ENCODE peak calls at places on chromosomes 11 and 22, in seven cellular contexts. B, D, H, U, X, N and I are unnamed samples.

GRCh38 chr11:66639066-66639813 is 737 bp downstream of the RBM4 start:
- ATAC-seq in X (no peak), D (peak), N (no peak), U (peak), H (no peak), B (peak), I (no peak)

GRCh38 chr22:41909290-41910049 is 5.4 kb downstream of the SHISA8 start:
- ATAC-seq in D (peak), N (peak), B (no peak), H (no peak), X (peak), U (no peak), I (no peak)

GRCh38 chr22:39350803-39351688 is 1.3 kb downstream of the SYNGR1 start:
- ATAC-seq in D (peak), N (no peak), H (no peak), X (no peak), U (no peak), B (no peak), I (no peak)

GRCh38 chr22:22486132-22486899 is 22.2 kb downstream of the ZNF280B start:
- ATAC-seq in D (no peak), H (no peak), B (no peak), X (no peak), U (no peak), N (no peak), I (no peak)

GRCh38 chr11:70717961-70718595 is 319.7 kb downstream of the CTTN start:
- ATAC-seq in N (no peak), H (no peak), U (no peak), D (no peak), B (no peak), X (no peak), I (no peak)

GRCh38 chr22:40660725-40661124 is 18.6 kb upstream of the MCHR1 start:
- ATAC-seq in B (no peak), H (no peak), U (no peak), D (peak), X (no peak), N (no peak), I (no peak)

GRCh38 chr11:75246006-75246672 is 5.6 kb downstream of the TPBGL start:
- ATAC-seq in U (no peak), B (no peak), H (no peak), N (no peak), D (no peak), X (no peak), I (no peak)

GRCh38 chr22:27685515-27685914 is 116.0 kb downstream of the MN1 start:
- ATAC-seq in D (no peak), H (no peak), U (no peak), N (no peak), X (no peak), B (no peak), I (no peak)

GRCh38 chr11:76806608-76807205 is 23.6 kb downstream of the TSKU start:
- ATAC-seq in D (no peak), B (peak), X (no peak), U (no peak), N (peak), H (peak), I (no peak)

GRCh38 chr11:40387240-40387980 is 1072.0 kb downstream of the LRRC4C start:
- ATAC-seq in D (no peak), B (no peak), X (no peak), N (peak), U (no peak), H (no peak), I (no peak)

GRCh38 chr11:40391679-40392078 is 1067.8 kb downstream of the LRRC4C start:
- ATAC-seq in H (no peak), N (no peak), X (no peak), B (no peak), D (no peak), U (no peak), I (no peak)

GRCh38 chr11:40384991-40385390 is 1074.5 kb downstream of the LRRC4C start:
- ATAC-seq in N (no peak), B (no peak), U (no peak), H (no peak), X (no peak), D (no peak), I (no peak)

GRCh38 chr11:40393511-40393910 is 1065.9 kb downstream of the LRRC4C start:
- ATAC-seq in H (no peak), N (no peak), B (no peak), D (no peak), X (no peak), U (no peak), I (no peak)

DNA sequence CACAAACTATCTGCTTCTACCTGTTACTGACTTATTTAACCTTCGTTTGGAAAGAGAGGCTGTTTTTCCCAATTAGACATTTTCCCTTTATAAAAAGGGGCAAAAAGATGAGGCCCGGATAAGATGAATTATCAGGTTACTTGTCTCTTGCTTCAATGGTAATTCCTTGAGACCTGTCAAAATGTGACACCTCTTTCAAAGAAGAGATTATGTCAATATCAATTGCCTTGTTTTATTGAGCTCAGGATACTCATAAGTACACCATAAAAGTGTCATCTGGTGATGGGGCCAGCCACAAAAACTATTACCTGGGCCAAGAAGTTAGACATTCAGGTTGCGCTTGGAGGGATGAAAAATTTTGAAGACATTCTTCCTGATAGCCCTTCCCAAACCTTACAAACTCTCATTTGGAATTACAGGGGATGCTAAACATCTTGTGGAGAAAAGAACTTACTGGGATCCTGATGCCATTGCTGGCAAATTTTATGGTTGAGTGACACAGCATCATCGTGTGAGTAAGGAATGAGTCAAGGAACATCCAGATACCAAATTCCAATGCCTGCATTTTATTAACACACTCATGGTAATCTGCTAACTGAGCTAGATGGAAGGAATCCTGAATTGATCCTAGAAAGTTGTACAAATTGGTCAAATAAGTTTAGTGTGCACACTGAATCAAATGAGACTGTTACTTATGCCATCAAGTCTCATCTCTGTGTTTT is 1071.2 kb downstream of the LRRC4C start:
- ATAC-seq in U (no peak), X (no peak), B (no peak), H (no peak), N (no peak), D (no peak), I (no peak)
- TF ChIP-seq POLR2AphosphoS5 in U (no peak), X (no peak), B (no peak), H (no peak), N (no peak), D (no peak), I (no peak)

GRCh38 chr11:9834281-9834680 is 170.4 kb downstream of the SWAP70 start:
- ATAC-seq in H (no peak), X (no peak), D (no peak), B (no peak), U (no peak), N (no peak), I (no peak)
- TF ChIP-seq POLR2AphosphoS5 in H (no peak), X (no peak), D (no peak), B (no peak), U (no peak), N (no peak), I (no peak)

GRCh38 chr11:72726266-72727220 is 25.7 kb downstream of the ARAP1 start:
- ATAC-seq in D (no peak), U (no peak), N (no peak), H (no peak), B (no peak), X (no peak), I (no peak)

GRCh38 chr11:72723508-72723907 is 28.7 kb downstream of the ARAP1 start:
- ATAC-seq in D (no peak), B (no peak), X (no peak), H (no peak), U (no peak), N (no peak), I (no peak)

GRCh38 chr11:72725731-72726042 is 26.5 kb downstream of the ARAP1 start:
- ATAC-seq in U (no peak), D (no peak), B (no peak), N (no peak), X (no peak), H (no peak), I (no peak)

GRCh38 chr11:72724021-72724561 is 28.1 kb downstream of the ARAP1 start:
- ATAC-seq in N (no peak), H (no peak), B (no peak), D (no peak), U (no peak), X (no peak), I (no peak)

DNA sequence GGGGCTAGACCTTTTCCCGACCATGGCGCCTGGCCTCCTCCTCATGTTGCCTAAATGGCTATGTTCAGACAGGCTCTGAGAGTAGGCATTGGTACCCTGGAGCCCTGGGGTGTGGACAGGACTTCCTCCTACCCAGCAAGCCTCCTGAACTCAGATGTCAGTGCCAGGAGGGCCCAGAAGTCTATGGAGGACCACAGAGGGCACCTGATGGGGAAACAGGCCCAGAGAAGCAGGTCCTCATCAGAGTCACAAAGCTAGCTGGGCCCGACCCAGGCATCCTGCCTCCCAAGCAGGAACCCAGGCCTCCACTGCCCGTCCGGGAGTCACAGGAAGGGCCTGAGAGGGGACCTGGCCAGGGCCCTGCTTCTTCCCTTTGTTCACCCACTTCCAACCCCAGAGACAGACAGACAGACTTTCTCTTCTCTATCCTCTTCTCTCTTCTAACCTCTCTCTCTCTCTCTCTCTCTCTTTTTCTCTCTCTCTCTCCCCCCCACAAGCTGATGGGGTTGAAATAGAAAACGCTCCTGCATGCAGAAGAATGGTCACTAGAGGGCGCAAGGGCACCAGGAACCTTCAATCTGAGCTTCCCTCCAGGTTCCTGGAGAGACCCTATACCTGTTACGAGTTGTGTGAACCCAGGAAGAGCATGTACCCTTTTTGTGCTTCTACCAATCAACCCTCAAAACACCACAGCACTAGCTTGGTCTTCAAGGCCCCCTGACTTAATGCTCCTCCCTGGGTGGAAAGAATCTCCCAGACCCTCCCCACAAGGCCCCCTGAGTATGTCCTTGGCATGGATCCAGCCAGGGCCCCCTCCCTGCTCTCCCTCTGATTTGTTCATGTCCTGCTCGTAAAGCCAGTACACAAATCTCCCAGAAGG is 27.1 kb downstream of the ARAP1 start:
- ATAC-seq in D (peak), B (peak), X (peak), N (peak), U (peak), H (peak), I (no peak)
- TF ChIP-seq POLR2AphosphoS5 in D (no peak), B (no peak), X (no peak), N (no peak), U (no peak), H (no peak), I (no peak)

GRCh38 chr11:2706321-2706720 is 6.5 kb upstream of the KCNQ1OT1 start:
- ATAC-seq in D (no peak), U (no peak), N (no peak), H (no peak), X (no peak), B (no peak), I (no peak)

GRCh38 chr11:2709429-2709828 is 9.6 kb upstream of the KCNQ1OT1 start:
- ATAC-seq in D (no peak), N (no peak), X (no peak), B (no peak), H (no peak), U (peak), I (peak)

GRCh38 chr11:2707736-2708135 is 7.9 kb upstream of the KCNQ1OT1 start:
- ATAC-seq in B (no peak), D (no peak), X (no peak), N (no peak), H (no peak), U (no peak), I (no peak)

GRCh38 chr11:2708757-2709281 is 9.0 kb upstream of the KCNQ1OT1 start:
- ATAC-seq in B (no peak), H (no peak), X (no peak), U (peak), N (no peak), D (no peak), I (peak)

GRCh38 chr11:2708151-2708581 is 8.4 kb upstream of the KCNQ1OT1 start:
- ATAC-seq in X (peak), D (no peak), B (no peak), H (no peak), N (no peak), U (peak), I (peak)
- TF ChIP-seq POLR2AphosphoS5 in X (no peak), D (no peak), B (no peak), H (no peak), N (no peak), U (no peak), I (peak)

GRCh38 chr11:83864412-83865057 is 578.4 kb upstream of the CCDC90B start:
- ATAC-seq in B (no peak), D (no peak), H (no peak), U (no peak), N (no peak), X (no peak), I (no peak)
- TF ChIP-seq POLR2AphosphoS5 in B (no peak), D (no peak), H (no peak), U (no peak), N (no peak), X (no peak), I (no peak)

GRCh38 chr11:22690245-22690644 is 23.8 kb downstream of the GAS2 start:
- ATAC-seq in U (no peak), X (no peak), D (peak), H (no peak), B (no peak), N (no peak), I (no peak)
- TF ChIP-seq POLR2AphosphoS5 in U (no peak), X (no peak), D (no peak), H (no peak), B (no peak), N (no peak), I (no peak)

GRCh38 chr11:65609711-65610110 is 4.3 kb downstream of the MAP3K11 start:
- ATAC-seq in B (no peak), U (no peak), N (no peak), X (no peak), D (no peak), H (no peak), I (no peak)

GRCh38 chr11:65607614-65608426 is 6.2 kb downstream of the MAP3K11 start:
- ATAC-seq in D (no peak), U (no peak), B (no peak), N (no peak), X (peak), H (no peak), I (no peak)

GRCh38 chr11:65609236-65609635 is 4.8 kb downstream of the MAP3K11 start:
- ATAC-seq in H (no peak), N (no peak), X (no peak), B (no peak), U (no peak), D (no peak), I (no peak)

GRCh38 chr11:65604258-65604657 is 8.7 kb upstream of the KCNK7 start:
- ATAC-seq in H (no peak), U (no peak), X (no peak), B (no peak), D (no peak), N (no peak), I (no peak)

DNA sequence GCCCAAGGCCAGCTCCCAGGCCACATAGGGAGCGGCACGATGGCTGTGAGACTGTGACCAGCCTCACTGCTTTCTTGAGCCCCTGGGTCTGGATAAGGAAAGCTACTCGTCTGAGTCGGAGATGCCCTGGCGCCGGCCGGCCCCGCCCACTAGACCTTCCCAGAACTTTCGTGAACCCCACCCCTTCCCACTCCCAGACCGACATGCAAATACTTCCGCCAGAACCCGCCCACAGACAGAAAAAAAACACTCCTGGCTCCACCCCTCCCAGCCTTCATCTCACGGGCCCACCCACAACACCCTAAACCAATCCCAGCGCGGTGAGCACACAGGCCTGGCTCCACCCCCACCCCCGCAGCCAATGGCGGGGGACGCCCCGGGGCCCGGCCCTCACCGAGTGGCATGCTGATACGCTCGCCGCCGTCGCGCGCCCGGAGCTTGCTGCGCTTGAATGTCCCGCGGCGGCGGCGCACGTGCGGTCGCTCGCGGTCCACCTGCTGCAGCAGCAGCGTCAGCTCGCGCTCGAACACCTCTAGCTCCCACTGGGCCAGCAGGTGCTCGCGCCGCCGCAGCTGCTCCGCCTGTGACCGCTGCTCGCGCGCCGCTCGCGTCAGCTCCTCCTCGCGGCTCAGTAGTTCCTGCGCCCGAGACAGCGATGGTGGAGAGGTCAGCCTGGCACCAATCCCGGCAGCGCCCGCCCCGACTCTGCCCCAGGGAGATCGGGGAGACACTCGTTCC is 7.0 kb downstream of the MAP3K11 start:
- ATAC-seq in H (peak), U (peak), N (peak), X (peak), D (peak), B (peak), I (peak)
- TF ChIP-seq POLR2AphosphoS5 in H (peak), U (peak), N (no peak), X (peak), D (no peak), B (no peak), I (peak)